ENCODE peak calls at places on chromosome 11, in nine cellular contexts. W is IMR-90, S is brain microvascular endothelial cell, T is astrocyte of the spinal cord, Y is AG09319, G is mammary epithelial cell, L is WTC11, F is heart left ventricle, U is HFFc6. P is an unnamed sample.

GRCh38 chr11:2532704-2533641 is 88.2 kb downstream of the KCNQ1 start:
- DNase-seq in W (peak; percentile 85), S (peak; percentile 84), T (peak; percentile 91), Y (peak; percentile 66), G (peak; percentile 71), L (peak; percentile 99), F (peak; percentile 89), U (peak; percentile 77), P (peak; percentile 89)

GRCh38 chr11:64556721-64557250 is 34.2 kb upstream of the SLC22A12 start:
- DNase-seq in W (no peak), S (no peak), T (no peak), Y (no peak), G (no peak), L (no peak), F (no peak), U (no peak), P (no peak)

GRCh38 chr11:125343732-125344131 is 152.3 kb downstream of the FEZ1 start:
- DNase-seq in W (peak; percentile 49), S (peak; percentile 37), T (peak; percentile 56), Y (no peak), G (no peak), L (no peak), F (peak; percentile 24), U (no peak), P (no peak)

GRCh38 chr11:12482839-12483238 is 105.5 kb downstream of the PARVA start:
- DNase-seq in W (no peak), S (no peak), T (no peak), Y (no peak), G (no peak), L (no peak), F (peak; percentile 39), U (no peak), P (peak; percentile 5)

GRCh38 chr11:19389787-19390303 is 149.1 kb upstream of the E2F8 start:
- DNase-seq in W (peak; percentile 27), S (no peak), T (no peak), Y (no peak), G (no peak), L (no peak), F (no peak), U (no peak), P (peak; percentile 10)

GRCh38 chr11:74685905-74686304 is 45.3 kb downstream of the CHRDL2 start:
- DNase-seq in W (no peak), S (no peak), T (no peak), Y (no peak), G (no peak), L (no peak), F (peak; percentile 33), U (no peak), P (no peak)

GRCh38 chr11:66595245-66595904 is 2.4 kb downstream of the CCS start:
- DNase-seq in W (peak; percentile 76), S (no peak), T (no peak), Y (no peak), G (no peak), L (no peak), F (peak; percentile 65), U (no peak), P (no peak)

GRCh38 chr11:119147604-119148333 is 1.1 kb upstream of the ABCG4 start:
- DNase-seq in W (no peak), S (no peak), T (no peak), Y (no peak), G (no peak), L (no peak), F (no peak), U (no peak), P (no peak)

GRCh38 chr11:94768602-94769511 is 701 bp downstream of the AMOTL1 start:
- DNase-seq in W (peak; percentile 49), S (no peak), T (peak; percentile 46), Y (no peak), G (peak; percentile 39), L (peak; percentile 53), F (peak; percentile 49), U (no peak), P (no peak)

GRCh38 chr11:114892381-114893197 is 214.3 kb downstream of the NXPE2 start:
- DNase-seq in W (no peak), S (no peak), T (no peak), Y (no peak), G (no peak), L (peak; percentile 61), F (no peak), U (no peak), P (peak; percentile 28)

GRCh38 chr11:132644511-132644910 is 887.8 kb downstream of the OPCML start:
- DNase-seq in W (no peak), S (no peak), T (no peak), Y (no peak), G (no peak), L (no peak), F (no peak), U (no peak), P (no peak)

GRCh38 chr11:762421-763072 is 14.7 kb downstream of the GATD1 start:
- DNase-seq in W (peak; percentile 74), S (peak; percentile 33), T (peak; percentile 65), Y (no peak), G (peak; percentile 87), L (no peak), F (no peak), U (peak; percentile 94), P (peak; percentile 96)

GRCh38 chr11:133937015-133937414 is 19.8 kb downstream of the IGSF9B start:
- DNase-seq in W (no peak), S (no peak), T (no peak), Y (no peak), G (no peak), L (no peak), F (no peak), U (no peak), P (no peak)

GRCh38 chr11:96275807-96276594 is 67.0 kb downstream of the MAML2 start:
- DNase-seq in W (peak; percentile 59), S (peak; percentile 25), T (no peak), Y (no peak), G (no peak), L (no peak), F (no peak), U (peak; percentile 26), P (no peak)

GRCh38 chr11:117523680-117524079 is 196.0 kb downstream of the CEP164 start:
- DNase-seq in W (peak; percentile 58), S (peak; percentile 38), T (peak; percentile 1), Y (no peak), G (peak; percentile 25), L (no peak), F (no peak), U (peak; percentile 61), P (no peak)

DNA sequence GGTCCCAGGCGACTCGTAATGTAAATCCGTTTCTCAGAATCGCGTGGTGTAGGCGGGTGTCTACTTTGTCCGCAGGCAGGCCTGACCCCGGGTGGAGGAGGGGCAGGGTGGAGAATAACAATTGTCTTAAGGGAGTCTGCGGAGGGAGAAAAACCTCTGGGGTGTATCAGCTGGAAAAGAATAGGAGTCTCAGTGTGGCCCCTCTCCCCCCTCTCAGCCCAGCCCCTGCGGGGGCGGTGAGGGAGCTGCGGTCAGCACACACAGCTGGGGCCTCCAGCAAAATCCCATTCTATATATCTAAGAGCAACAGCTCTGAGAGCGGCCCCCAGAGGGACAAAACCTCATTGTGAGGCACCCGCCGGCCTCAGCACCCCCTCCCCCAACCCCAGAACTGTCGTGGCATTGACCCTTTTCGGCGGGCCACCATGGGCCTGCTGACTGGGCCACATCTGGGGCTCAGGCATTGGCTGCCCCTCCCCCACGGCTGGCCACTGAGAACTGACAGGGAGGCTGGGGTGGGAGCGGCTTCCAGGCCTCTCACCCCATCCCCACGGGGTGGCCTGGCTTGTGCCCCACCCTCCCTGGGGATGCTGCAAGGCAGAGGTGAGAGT is 2.7 kb upstream of the MYRF start:
- DNase-seq in W (no peak), S (peak; percentile 23), T (peak; percentile 35), Y (no peak), G (no peak), L (peak; percentile 46), F (no peak), U (no peak), P (no peak)
- TF ChIP-seq CTCF in W (no peak), S (no peak), T (no peak), Y (no peak), G (no peak), L (no peak), F (no peak), U (no peak), P (no peak)

DNA sequence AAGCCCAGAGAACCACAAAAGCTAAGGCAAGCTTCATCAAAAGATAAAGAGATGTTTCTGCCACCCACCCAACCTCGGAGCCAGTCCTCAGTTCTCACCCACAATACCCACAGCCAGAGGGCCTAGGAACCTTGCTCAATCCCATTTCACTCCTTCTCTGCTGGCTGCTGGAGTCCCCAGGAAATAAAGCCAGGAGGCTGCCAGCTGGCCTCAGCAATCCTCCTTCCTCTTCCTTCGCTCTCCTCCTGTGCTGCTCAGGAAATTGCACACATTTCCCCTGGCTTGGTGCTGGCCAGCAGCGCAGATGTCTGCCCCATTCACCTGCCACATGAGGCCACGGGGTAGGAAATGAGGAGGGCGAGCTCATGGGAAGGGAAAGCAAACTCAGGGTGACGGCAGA is 91.8 kb upstream of the LDLRAD3 start:
- DNase-seq in W (no peak), S (no peak), T (no peak), Y (no peak), G (no peak), L (no peak), F (peak; percentile 43), U (no peak), P (no peak)
- TF ChIP-seq CTCF in W (no peak), S (no peak), T (no peak), Y (no peak), G (no peak), L (no peak), F (no peak), U (no peak), P (no peak)

DNA sequence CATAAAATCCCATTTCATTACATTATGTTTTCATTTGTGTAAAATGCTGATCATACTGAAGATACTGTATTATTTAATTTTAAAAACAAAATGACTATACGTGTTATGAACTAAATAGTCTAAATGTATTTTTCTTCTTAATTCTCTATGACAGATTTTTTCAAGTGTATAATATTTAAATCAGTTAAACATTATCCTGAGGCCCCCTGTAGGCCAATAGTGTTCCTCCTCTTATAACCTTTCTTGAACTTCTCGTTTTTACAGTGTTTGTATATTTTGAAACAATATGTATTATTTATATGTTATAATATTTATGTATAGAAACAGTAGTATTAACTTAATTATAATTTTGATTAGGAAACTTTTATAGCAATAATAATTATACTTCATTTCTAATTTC is 151.1 kb upstream of the CHORDC1 start:
- DNase-seq in W (no peak), S (no peak), T (no peak), Y (no peak), G (no peak), L (no peak), F (no peak), U (no peak), P (no peak)
- TF ChIP-seq CTCF in W (no peak), S (no peak), T (no peak), Y (no peak), G (no peak), L (no peak), F (no peak), U (peak; percentile 8), P (no peak)

GRCh38 chr11:105609341-105609781 is 512 bp upstream of the GRIA4 start:
- DNase-seq in W (peak; percentile 17), S (peak; percentile 28), T (peak; percentile 25), Y (no peak), G (peak; percentile 18), L (peak; percentile 38), F (no peak), U (no peak), P (peak; percentile 57)
- TF ChIP-seq CTCF in W (peak; percentile 19), S (peak; percentile 71), T (peak; percentile 62), Y (peak; percentile 27), G (peak; percentile 60), L (no peak), F (no peak), U (peak; percentile 54), P (peak; percentile 39)

GRCh38 chr11:131038597-131038996 is 122.3 kb upstream of the SNX19 start:
- DNase-seq in W (no peak), S (peak; percentile 31), T (no peak), Y (no peak), G (peak; percentile 32), L (no peak), F (no peak), U (peak; percentile 16), P (peak; percentile 56)
- TF ChIP-seq CTCF in W (peak; percentile 25), S (peak; percentile 58), T (peak; percentile 15), Y (peak; percentile 10), G (peak; percentile 49), L (no peak), F (peak; percentile 18), U (peak; percentile 66), P (peak; percentile 9)

P was measured in MCF 10A.